ENCODE peak calls at places on chromosome 14, in four cellular contexts. X is dorsolateral prefrontal cortex, Z is RWPE2, G is NCI-H1092 treated with DMSO at 0.1 percent for 48 hours. L is an unnamed sample.

GRCh38 chr14:52678591-52678990 is 16.8 kb downstream of the ERO1A start:
- DNase-seq in Z (no peak), G (no peak), X (no peak), L (no peak)

GRCh38 chr14:61145903-61146411 is 135.2 kb downstream of the TMEM30B start:
- DNase-seq in Z (no peak), X (no peak), G (peak), L (no peak)

GRCh38 chr14:93049295-93049694 is 66.4 kb downstream of the ITPK1 start:
- DNase-seq in Z (no peak), X (no peak), G (peak), L (no peak)

GRCh38 chr14:75822522-75823288 is 159.1 kb downstream of the TGFB3 start:
- DNase-seq in Z (no peak), G (no peak), X (no peak), L (no peak)

GRCh38 chr14:51602176-51602759 is 49.4 kb upstream of the FRMD6 start:
- DNase-seq in X (no peak), G (no peak), Z (no peak), L (no peak)

GRCh38 chr14:54501423-54501822 is 8.3 kb upstream of the CGRRF1 start:
- DNase-seq in G (no peak), X (no peak), Z (no peak), L (no peak)

GRCh38 chr14:102500190-102500661 is 9.3 kb downstream of the ANKRD9 start:
- DNase-seq in G (no peak), X (no peak), Z (peak), L (no peak)

GRCh38 chr14:68780358-68781160 is 12.3 kb downstream of the ZFP36L1 start:
- DNase-seq in Z (no peak), X (no peak), G (no peak), L (no peak)

GRCh38 chr14:75647650-75648049 is 13.0 kb downstream of the ERG28 start:
- DNase-seq in X (no peak), G (no peak), Z (no peak), L (no peak)

GRCh38 chr14:64641760-64642159 is 62.5 kb upstream of the PLEKHG3 start:
- DNase-seq in Z (no peak), X (no peak), G (no peak), L (no peak)

GRCh38 chr14:103542545-103543088 is 13.6 kb downstream of the TRMT61A start:
- DNase-seq in G (peak), X (peak), Z (no peak), L (peak)

GRCh38 chr14:92577321-92577742 is 63.8 kb downstream of the RIN3 start:
- DNase-seq in X (no peak), Z (no peak), G (no peak), L (no peak)

GRCh38 chr14:53952533-53952932 is 4.1 kb downstream of the BMP4 start:
- DNase-seq in Z (no peak), X (no peak), G (no peak), L (no peak)

GRCh38 chr14:63342381-63342780 is 23.6 kb upstream of the GPHB5 start:
- DNase-seq in G (peak), X (no peak), Z (no peak), L (no peak)

GRCh38 chr14:68786491-68787234 is 6.2 kb downstream of the ZFP36L1 start:
- DNase-seq in G (no peak), X (no peak), Z (peak), L (no peak)

GRCh38 chr14:75578099-75578785 is at the start of gene FLVCR2:
- DNase-seq in Z (peak), X (peak), G (no peak), L (peak)

L was measured in amygdala.